ENCODE peak calls at places on chromosomes 12 and 14, in six cellular contexts. S, J, O, Z, V and A are unnamed samples.

GRCh38 chr12:18998343-18999270 is 130.9 kb upstream of the PLEKHA5 start:
- DNase-seq in S (no peak), J (peak), O (peak), Z (no peak), V (no peak), A (peak)

GRCh38 chr14:106786697-106787096 is 1260.3 kb downstream of the TMEM121 start:
- DNase-seq in S (no peak), J (no peak), O (no peak), Z (no peak), V (no peak), A (no peak)

GRCh38 chr14:31990959-31991541 is 86.1 kb upstream of the ARHGAP5 start:
- DNase-seq in S (no peak), J (peak), O (no peak), Z (no peak), V (no peak), A (no peak)

GRCh38 chr12:124284368-124284767 is 10.5 kb upstream of the RFLNA start:
- DNase-seq in S (no peak), J (no peak), O (no peak), Z (no peak), V (no peak), A (no peak)

GRCh38 chr12:132153501-132154340 is 9.5 kb downstream of the NOC4L start:
- DNase-seq in S (no peak), J (peak), O (peak), Z (no peak), V (peak), A (peak)

GRCh38 chr12:120856980-120857379 is 47.2 kb downstream of the SPPL3 start:
- DNase-seq in S (peak), J (no peak), O (no peak), Z (no peak), V (no peak), A (no peak)

GRCh38 chr14:36656769-36657408 is 4.8 kb upstream of the PAX9 start:
- DNase-seq in S (no peak), J (no peak), O (no peak), Z (no peak), V (no peak), A (no peak)

GRCh38 chr14:71061458-71061857 is 154.2 kb downstream of the PCNX1 start:
- DNase-seq in S (no peak), J (peak), O (no peak), Z (no peak), V (no peak), A (no peak)

GRCh38 chr12:93316623-93316971 is 61.1 kb upstream of the NUDT4 start:
- DNase-seq in S (no peak), J (no peak), O (no peak), Z (no peak), V (no peak), A (no peak)

GRCh38 chr14:59268858-59269257 is 80.4 kb downstream of the DAAM1 start:
- DNase-seq in S (no peak), J (no peak), O (no peak), Z (no peak), V (no peak), A (no peak)

GRCh38 chr12:65741662-65742480 is 82.4 kb upstream of the HMGA2 start:
- DNase-seq in S (no peak), J (peak), O (peak), Z (no peak), V (no peak), A (peak)

GRCh38 chr12:3041558-3042164 is 35.5 kb upstream of the TSPAN9 start:
- DNase-seq in S (peak), J (peak), O (peak), Z (peak), V (peak), A (peak)

GRCh38 chr14:87115234-87115633 is 877.7 kb downstream of the GALC start:
- DNase-seq in S (no peak), J (no peak), O (no peak), Z (no peak), V (no peak), A (no peak)

GRCh38 chr12:113463746-113464743 is 7.6 kb downstream of the LHX5 start:
- DNase-seq in S (no peak), J (no peak), O (peak), Z (no peak), V (no peak), A (no peak)

GRCh38 chr12:34599530-34600513 is 577.5 kb downstream of the ALG10 start:
- DNase-seq in S (no peak), J (no peak), O (no peak), Z (no peak), V (no peak), A (no peak)

GRCh38 chr12:52528641-52529143 is 8.5 kb upstream of the KRT5 start:
- DNase-seq in S (no peak), J (no peak), O (no peak), Z (no peak), V (no peak), A (no peak)

GRCh38 chr12:70609739-70610491 is 27.3 kb downstream of the PTPRB start:
- DNase-seq in S (no peak), J (peak), O (peak), Z (no peak), V (peak), A (no peak)

GRCh38 chr14:56482306-56482705 is 97.3 kb upstream of the TMEM260 start:
- DNase-seq in S (peak), J (peak), O (peak), Z (no peak), V (no peak), A (peak)
- TF ChIP-seq CTCF in S (peak), J (peak), O (peak), Z (no peak), V (no peak), A (peak)

DNA sequence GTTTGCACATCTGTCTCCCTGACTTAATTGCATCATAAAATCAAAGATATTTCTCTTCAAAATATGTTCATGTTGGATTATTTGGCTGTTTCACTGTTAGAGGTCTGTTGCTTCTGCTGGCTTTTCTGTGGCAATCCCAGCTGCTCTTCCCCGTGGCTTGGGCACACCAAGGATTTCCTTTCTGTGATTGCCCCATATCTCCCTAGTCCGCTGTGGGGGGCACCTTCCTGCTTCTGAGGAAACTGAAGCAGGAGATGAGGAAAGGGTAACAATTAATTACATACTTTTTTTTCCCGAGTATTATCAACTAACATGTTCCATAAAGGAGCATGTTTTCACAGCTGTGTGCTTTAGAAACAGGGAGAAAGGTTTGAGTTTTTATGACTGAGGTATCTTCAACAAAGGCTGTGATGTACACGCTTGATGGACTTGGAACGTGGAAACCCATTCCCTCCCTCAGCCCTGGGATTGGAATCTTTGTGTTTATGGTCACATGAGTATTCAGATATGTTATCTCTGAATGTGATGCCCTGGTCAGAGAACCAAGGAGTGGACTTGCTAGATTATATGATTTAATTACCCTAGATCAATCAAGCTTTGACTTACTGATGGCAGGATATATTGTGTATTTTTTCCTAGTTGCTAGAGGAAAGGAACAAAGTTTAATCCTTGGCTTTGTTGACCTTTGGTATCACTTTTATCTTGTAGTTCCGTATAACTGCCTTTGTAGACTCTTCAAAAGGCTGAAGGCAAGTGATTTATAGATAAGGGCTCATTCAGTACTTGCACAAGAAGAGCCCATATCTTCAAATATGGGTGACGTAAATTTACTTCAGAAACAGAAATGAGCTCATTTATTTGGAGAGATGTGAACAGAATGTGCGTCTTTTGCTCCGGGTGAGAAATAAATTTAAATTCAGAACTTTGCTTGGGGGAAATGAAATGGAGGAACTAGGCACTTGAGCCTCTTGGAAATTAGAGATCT is 46.7 kb downstream of the BORCS5 start:
- DNase-seq in S (no peak), J (peak), O (peak), Z (no peak), V (no peak), A (no peak)
- H3K27ac ChIP-seq in S (no peak), J (no peak), O (peak), Z (no peak), V (peak), A (no peak)

DNA sequence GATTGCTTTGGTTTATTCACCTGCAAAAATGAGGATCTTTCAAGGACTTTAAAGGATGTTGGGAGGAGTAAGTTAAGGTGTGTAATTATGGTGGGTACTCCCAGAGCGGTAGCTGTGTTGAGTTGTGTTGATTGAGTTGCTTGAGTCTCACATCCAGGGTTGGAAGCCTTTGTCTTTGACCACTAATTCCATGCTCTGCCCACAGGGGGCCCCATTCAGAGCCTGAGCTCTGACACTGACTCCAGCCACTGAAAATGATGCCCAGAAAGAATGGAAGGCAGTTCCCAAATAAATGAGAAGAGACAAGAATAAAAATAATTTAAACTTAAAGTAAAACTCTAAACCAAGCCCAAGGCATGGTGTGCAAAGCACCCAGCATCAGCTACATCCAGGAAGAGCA is 237.4 kb upstream of the PWP1 start:
- DNase-seq in S (peak), J (peak), O (peak), Z (no peak), V (no peak), A (peak)
- TF ChIP-seq CTCF in S (peak), J (peak), O (peak), Z (no peak), V (no peak), A (peak)

GRCh38 chr12:53757095-53757770 is 5.5 kb upstream of the CISTR start:
- DNase-seq in S (peak), J (peak), O (peak), Z (peak), V (peak), A (peak)
- H3K27ac ChIP-seq in S (no peak), J (no peak), O (peak), Z (no peak), V (no peak), A (no peak)

GRCh38 chr12:75974323-75975273 is 57.0 kb downstream of the PHLDA1 start:
- DNase-seq in S (no peak), J (no peak), O (no peak), Z (no peak), V (no peak), A (no peak)

GRCh38 chr12:75970310-75970709 is 61.3 kb downstream of the PHLDA1 start:
- DNase-seq in S (no peak), J (no peak), O (no peak), Z (no peak), V (no peak), A (no peak)

GRCh38 chr12:75969768-75970167 is 61.8 kb downstream of the PHLDA1 start:
- DNase-seq in S (no peak), J (peak), O (no peak), Z (no peak), V (no peak), A (no peak)

GRCh38 chr12:75975692-75976091 is 55.9 kb downstream of the PHLDA1 start:
- DNase-seq in S (no peak), J (no peak), O (no peak), Z (no peak), V (no peak), A (no peak)

GRCh38 chr12:75971253-75971652 is 60.3 kb downstream of the PHLDA1 start:
- DNase-seq in S (no peak), J (no peak), O (no peak), Z (no peak), V (no peak), A (no peak)
- TF ChIP-seq CTCF in S (no peak), J (no peak), O (no peak), Z (no peak), V (no peak), A (no peak)

GRCh38 chr14:78141590-78141989 is 28.6 kb upstream of the NRXN3 start:
- DNase-seq in S (no peak), J (no peak), O (no peak), Z (no peak), V (no peak), A (no peak)

GRCh38 chr14:78142994-78143393 is 27.2 kb upstream of the NRXN3 start:
- DNase-seq in S (no peak), J (no peak), O (no peak), Z (no peak), V (no peak), A (no peak)

GRCh38 chr14:78143489-78144145 is 26.6 kb upstream of the NRXN3 start:
- DNase-seq in S (no peak), J (no peak), O (peak), Z (no peak), V (no peak), A (no peak)
- H3K27ac ChIP-seq in S (no peak), J (no peak), O (peak), Z (no peak), V (no peak), A (no peak)

GRCh38 chr14:54823757-54824549 is 78.7 kb downstream of the GCH1 start:
- DNase-seq in S (no peak), J (no peak), O (no peak), Z (no peak), V (no peak), A (no peak)

GRCh38 chr14:54834727-54835126 is 67.9 kb downstream of the GCH1 start:
- DNase-seq in S (no peak), J (no peak), O (no peak), Z (no peak), V (no peak), A (no peak)

GRCh38 chr14:54828031-54828430 is 74.6 kb downstream of the GCH1 start:
- DNase-seq in S (no peak), J (no peak), O (no peak), Z (no peak), V (no peak), A (no peak)

GRCh38 chr14:54830650-54831049 is 72.0 kb downstream of the GCH1 start:
- DNase-seq in S (no peak), J (no peak), O (no peak), Z (no peak), V (no peak), A (no peak)

GRCh38 chr14:54829486-54830224 is 73.0 kb downstream of the GCH1 start:
- DNase-seq in S (no peak), J (no peak), O (no peak), Z (no peak), V (no peak), A (no peak)
- TF ChIP-seq CTCF in S (no peak), J (no peak), O (no peak), Z (no peak), V (no peak), A (no peak)

GRCh38 chr14:33499687-33500086 is 451.2 kb downstream of the EGLN3 start:
- DNase-seq in S (no peak), J (no peak), O (no peak), Z (no peak), V (no peak), A (no peak)
- H3K27ac ChIP-seq in S (no peak), J (no peak), O (no peak), Z (no peak), V (no peak), A (peak)

DNA sequence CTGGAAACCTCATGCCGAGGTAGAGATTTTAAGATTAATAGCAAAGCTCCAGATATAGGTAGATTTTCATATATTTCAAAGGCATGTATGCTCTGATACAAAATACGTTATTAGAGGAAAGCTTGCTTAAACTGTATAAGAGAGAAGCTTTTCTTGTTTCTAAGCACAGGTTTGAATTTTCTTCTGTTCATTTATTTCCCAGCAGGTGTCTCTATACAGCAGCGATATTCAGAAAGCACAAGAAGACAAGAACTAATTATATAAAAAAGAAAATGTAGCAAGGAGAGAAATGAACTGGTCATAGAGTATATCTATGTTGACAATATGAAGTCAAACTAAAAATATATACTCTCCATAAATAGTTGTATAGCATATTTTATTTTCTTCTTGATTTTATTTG is 307.4 kb upstream of the NOVA1 start:
- DNase-seq in S (no peak), J (no peak), O (no peak), Z (no peak), V (no peak), A (no peak)
- TF ChIP-seq CTCF in S (no peak), J (no peak), O (peak), Z (no peak), V (no peak), A (no peak)